ENCODE peak calls at places on chromosomes 3 and 15, in seven cellular contexts. M is lower lobe of right lung, T is GM12878, G is heart right ventricle, P is cardiac muscle cell, A is neural progenitor cell, E is thoracic aorta. Y is an unnamed sample.

GRCh38 chr15:82543155-82543554 is 2.9 kb upstream of the RPS17 start:
- DNase-seq in E (no peak), P (peak; percentile 94), A (peak; percentile 66), G (no peak), M (no peak), T (no peak), Y (no peak)

GRCh38 chr3:58332575-58333179 is at the start of gene PXK:
- DNase-seq in M (peak; percentile 88), G (peak; percentile 85), E (no peak), P (peak; percentile 88), T (no peak), A (peak; percentile 87), Y (peak; percentile 88)

GRCh38 chr15:96331942-96332853 is 1.7 kb downstream of the NR2F2 start:
- DNase-seq in T (no peak), E (no peak), P (peak; percentile 66), G (no peak), A (peak; percentile 59), M (peak; percentile 77), Y (peak; percentile 18)

GRCh38 chr3:148962513-148962912 is 28.8 kb upstream of the GYG1 start:
- DNase-seq in E (no peak), P (peak; percentile 93), G (no peak), A (peak; percentile 23), M (no peak), T (no peak), Y (no peak)

GRCh38 chr3:32930161-32930560 is 21.3 kb upstream of the CCR4 start:
- DNase-seq in P (no peak), A (no peak), T (no peak), M (no peak), E (no peak), G (no peak), Y (no peak)

GRCh38 chr3:168998792-168999191 is 664.7 kb downstream of the MECOM start:
- DNase-seq in E (no peak), T (no peak), M (no peak), P (no peak), G (no peak), A (no peak), Y (no peak)

GRCh38 chr3:46076606-46077005 is 49.3 kb upstream of the XCR1 start:
- DNase-seq in A (no peak), P (peak; percentile 37), M (no peak), T (no peak), G (no peak), E (no peak), Y (no peak)

GRCh38 chr15:39358441-39359041 is 222.3 kb upstream of the THBS1 start:
- DNase-seq in G (no peak), A (no peak), E (no peak), T (no peak), M (no peak), P (peak; percentile 78), Y (no peak)

GRCh38 chr3:14508505-14508819 is 31.7 kb downstream of the GRIP2 start:
- DNase-seq in G (no peak), T (no peak), A (no peak), E (no peak), P (no peak), M (no peak), Y (no peak)

GRCh38 chr15:36598529-36599177 is 19.2 kb downstream of the CDIN1 start:
- DNase-seq in T (no peak), P (peak; percentile 18), E (no peak), A (no peak), G (no peak), M (no peak), Y (no peak)

GRCh38 chr15:72339777-72340177 is 19.8 kb upstream of the CELF6 start:
- DNase-seq in A (no peak), P (peak; percentile 92), G (no peak), E (no peak), M (no peak), T (no peak), Y (no peak)

GRCh38 chr3:84974347-84974746 is 15.6 kb downstream of the CADM2 start:
- DNase-seq in T (no peak), P (no peak), A (no peak), G (no peak), M (no peak), E (no peak), Y (no peak)

GRCh38 chr15:74040115-74040850 is 42.1 kb downstream of the GOLGA6A start:
- DNase-seq in P (peak; percentile 99), E (no peak), G (no peak), M (no peak), T (no peak), A (peak; percentile 25), Y (no peak)

GRCh38 chr3:184417619-184418327 is 37.9 kb downstream of the CHRD start:
- DNase-seq in M (peak; percentile 81), G (peak; percentile 71), A (peak; percentile 79), E (no peak), P (peak; percentile 77), T (peak; percentile 8), Y (peak; percentile 82)

GRCh38 chr15:95921404-95921803 is 409.1 kb upstream of the NR2F2 start:
- DNase-seq in T (no peak), A (no peak), M (no peak), G (no peak), P (no peak), E (no peak), Y (no peak)

GRCh38 chr3:132394334-132394733 is 23.0 kb upstream of the DNAJC13 start:
- DNase-seq in E (no peak), T (no peak), P (peak; percentile 85), A (no peak), M (no peak), G (peak; percentile 29), Y (no peak)

GRCh38 chr3:170962426-170962825 is 54.0 kb upstream of the EIF5A2 start:
- DNase-seq in E (no peak), A (no peak), T (no peak), M (no peak), G (no peak), P (no peak), Y (no peak)

GRCh38 chr15:63968700-63969099 is 77.6 kb downstream of the DAPK2 start:
- DNase-seq in G (no peak), A (peak; percentile 64), M (no peak), P (no peak), T (no peak), E (no peak), Y (no peak)

GRCh38 chr15:42494998-42495360 is 455 bp upstream of the SNAP23 start:
- DNase-seq in E (no peak), A (peak; percentile 11), M (no peak), G (no peak), T (no peak), P (peak; percentile 80), Y (no peak)

GRCh38 chr3:172179680-172180399 is 140.5 kb downstream of the FNDC3B start:
- DNase-seq in G (no peak), A (no peak), T (peak; percentile 62), P (no peak), E (no peak), M (no peak), Y (peak; percentile 53)

GRCh38 chr15:49330166-49330565 is 92.9 kb upstream of the FGF7 start:
- DNase-seq in P (no peak), E (no peak), M (no peak), A (no peak), G (no peak), T (no peak), Y (no peak)

GRCh38 chr15:100112636-100113305 is 229.0 kb downstream of the ADAMTS17 start:
- DNase-seq in G (no peak), M (no peak), T (no peak), E (no peak), A (no peak), P (no peak), Y (no peak)

GRCh38 chr15:76730262-76730661 is 174.9 kb downstream of the SCAPER start:
- DNase-seq in P (no peak), A (no peak), M (no peak), G (no peak), E (no peak), T (no peak), Y (no peak)

GRCh38 chr15:91238664-91239428 is 138.8 kb downstream of the SV2B start:
- DNase-seq in A (peak; percentile 25), T (no peak), G (no peak), M (no peak), E (no peak), P (no peak), Y (no peak)

GRCh38 chr3:37912052-37912733 is 50.5 kb downstream of the CTDSPL start:
- DNase-seq in E (no peak), A (no peak), P (no peak), T (no peak), M (no peak), G (no peak), Y (no peak)
- TF ChIP-seq CTCF in E (no peak), A (peak; percentile 16), P (peak; percentile 6), T (no peak), M (no peak), G (no peak), Y (no peak)

DNA sequence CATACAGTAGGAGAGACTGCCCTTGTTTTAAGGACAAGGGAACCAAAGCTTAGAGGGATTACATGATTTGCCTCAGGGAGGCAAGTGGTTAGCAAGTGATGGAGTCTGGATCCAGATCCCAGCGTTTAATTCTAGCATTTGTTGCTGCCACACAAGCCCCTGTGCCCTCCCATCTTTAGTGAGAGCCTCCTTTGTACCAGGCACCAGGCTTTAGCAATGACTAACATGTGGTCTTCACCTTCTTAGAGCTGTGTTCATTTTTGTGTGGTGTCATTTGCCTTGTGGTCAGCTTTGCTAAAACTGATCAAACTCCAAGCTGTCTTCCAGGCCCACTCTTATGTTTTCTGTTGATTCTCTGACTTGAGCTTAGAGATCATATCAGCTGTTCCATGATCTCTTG is 290.5 kb downstream of the RPLP1 start:
- DNase-seq in A (peak; percentile 17), P (no peak), E (no peak), G (no peak), T (no peak), M (no peak), Y (no peak)
- TF ChIP-seq CTCF in A (no peak), P (no peak), E (no peak), G (no peak), T (no peak), M (no peak), Y (no peak)

GRCh38 chr3:50389368-50389767 is 30.0 kb upstream of the TMEM115 start:
- DNase-seq in T (no peak), E (no peak), M (no peak), P (no peak), A (no peak), G (no peak), Y (no peak)
- TF ChIP-seq CTCF in T (no peak), E (no peak), M (no peak), P (no peak), A (no peak), G (no peak), Y (no peak)

GRCh38 chr3:186612721-186613636 is at the start of gene AHSG:
- DNase-seq in P (no peak), G (no peak), E (no peak), M (no peak), A (no peak), T (no peak), Y (no peak)

GRCh38 chr3:186608624-186609215 is 4.1 kb upstream of the AHSG start:
- DNase-seq in E (no peak), T (no peak), M (no peak), P (no peak), G (no peak), A (no peak), Y (no peak)

GRCh38 chr3:186612065-186612464 is 795 bp upstream of the AHSG start:
- DNase-seq in G (no peak), E (no peak), M (no peak), T (no peak), P (no peak), A (no peak), Y (no peak)

GRCh38 chr3:186605561-186606545 is 7.0 kb upstream of the AHSG start:
- DNase-seq in P (no peak), E (no peak), A (no peak), G (no peak), M (no peak), T (no peak), Y (no peak)

GRCh38 chr3:186609247-186609868 is 3.5 kb upstream of the AHSG start:
- DNase-seq in P (peak; percentile 41), G (no peak), M (no peak), A (no peak), E (no peak), T (no peak), Y (peak; percentile 48)
- TF ChIP-seq CTCF in P (peak; percentile 37), G (no peak), M (no peak), A (no peak), E (no peak), T (peak; percentile 46), Y (peak; percentile 27)